ENCODE peak calls at places on chromosomes 16 and 17, in seven cellular contexts. M is kidney epithelial cell, I is heart right ventricle, V is mesendoderm, T is endothelial cell of umbilical vein, S is PC-9, O is Panc1. A is an unnamed sample. For H3K27me3, the result is how much of the 10 kb centered on the place peaks cover.

GRCh38 chr16:55944377-55944802 is 69.2 kb upstream of the CES5A start:
- DNase-seq in S (peak), M (no peak), T (peak), O (peak), V (peak), I (peak), A (no peak)

GRCh38 chr16:75011634-75012307 is 12.9 kb downstream of the ZNRF1 start:
- DNase-seq in I (peak), V (no peak), S (peak), M (peak), O (no peak), T (peak), A (peak)

GRCh38 chr17:5194346-5194745 is 2.7 kb upstream of the ZNF594 start:
- DNase-seq in S (no peak), T (no peak), O (no peak), I (no peak), V (no peak), M (no peak), A (no peak)

GRCh38 chr16:84607694-84608093 is 10.2 kb downstream of the COTL1 start:
- DNase-seq in V (no peak), S (no peak), I (no peak), T (no peak), M (no peak), O (no peak), A (no peak)

GRCh38 chr17:1231456-1231855 is 38.8 kb upstream of the BHLHA9 start:
- DNase-seq in M (no peak), V (no peak), O (no peak), T (no peak), S (no peak), I (peak), A (no peak)

GRCh38 chr16:34078697-34079096 is 619.3 kb downstream of the TP53TG3F start:
- DNase-seq in V (peak), T (peak), S (no peak), O (no peak), I (no peak), M (peak), A (no peak)

GRCh38 chr17:64172510-64172909 is 42.6 kb upstream of the ERN1 start:
- DNase-seq in S (no peak), I (no peak), M (no peak), T (peak), V (no peak), O (no peak), A (no peak)

GRCh38 chr16:10080031-10080772 is 102.0 kb downstream of the GRIN2A start:
- DNase-seq in O (peak), I (peak), V (peak), T (peak), S (peak), M (peak), A (peak)

GRCh38 chr16:73067671-73068545 is 20.0 kb upstream of the ZFHX3 start:
- DNase-seq in T (no peak), S (no peak), V (no peak), I (no peak), O (no peak), M (no peak), A (no peak)

GRCh38 chr17:45123930-45124796 is 8.2 kb downstream of the PLCD3 start:
- DNase-seq in M (peak), O (no peak), V (peak), T (peak), S (peak), I (peak), A (no peak)

GRCh38 chr16:87618216-87618615 is 15.9 kb downstream of the JPH3 start:
- DNase-seq in M (no peak), O (no peak), V (no peak), S (no peak), I (no peak), T (no peak), A (no peak)

GRCh38 chr17:17044846-17045561 is 2.7 kb downstream of the MPRIP start:
- DNase-seq in T (peak), S (no peak), I (peak), O (no peak), V (peak), M (no peak), A (peak)

GRCh38 chr16:5885521-5885920 is 787.9 kb upstream of the EEF2KMT start:
- DNase-seq in M (no peak), T (no peak), O (no peak), V (no peak), I (no peak), S (no peak), A (no peak)

GRCh38 chr17:1720856-1721386 is 3.6 kb upstream of the WDR81 start:
- DNase-seq in S (peak), V (peak), M (no peak), I (no peak), O (no peak), T (peak), A (no peak)

GRCh38 chr17:44543213-44543904 is 13.9 kb upstream of the FZD2 start:
- DNase-seq in S (peak), I (no peak), T (no peak), V (peak), M (peak), O (no peak), A (peak)

GRCh38 chr17:39678340-39679116 is 9.3 kb downstream of the PGAP3 start:
- DNase-seq in O (no peak), I (no peak), T (no peak), S (no peak), M (no peak), V (no peak), A (no peak)

GRCh38 chr17:36818134-36818825 is 119.0 kb upstream of the LHX1 start:
- DNase-seq in S (no peak), V (no peak), O (no peak), M (no peak), T (no peak), I (no peak), A (no peak)
- H3K27me3 ChIP-seq in S (under half), V (under half), O (under half), M (under half), T (under half), I (under half), A (under half)

DNA sequence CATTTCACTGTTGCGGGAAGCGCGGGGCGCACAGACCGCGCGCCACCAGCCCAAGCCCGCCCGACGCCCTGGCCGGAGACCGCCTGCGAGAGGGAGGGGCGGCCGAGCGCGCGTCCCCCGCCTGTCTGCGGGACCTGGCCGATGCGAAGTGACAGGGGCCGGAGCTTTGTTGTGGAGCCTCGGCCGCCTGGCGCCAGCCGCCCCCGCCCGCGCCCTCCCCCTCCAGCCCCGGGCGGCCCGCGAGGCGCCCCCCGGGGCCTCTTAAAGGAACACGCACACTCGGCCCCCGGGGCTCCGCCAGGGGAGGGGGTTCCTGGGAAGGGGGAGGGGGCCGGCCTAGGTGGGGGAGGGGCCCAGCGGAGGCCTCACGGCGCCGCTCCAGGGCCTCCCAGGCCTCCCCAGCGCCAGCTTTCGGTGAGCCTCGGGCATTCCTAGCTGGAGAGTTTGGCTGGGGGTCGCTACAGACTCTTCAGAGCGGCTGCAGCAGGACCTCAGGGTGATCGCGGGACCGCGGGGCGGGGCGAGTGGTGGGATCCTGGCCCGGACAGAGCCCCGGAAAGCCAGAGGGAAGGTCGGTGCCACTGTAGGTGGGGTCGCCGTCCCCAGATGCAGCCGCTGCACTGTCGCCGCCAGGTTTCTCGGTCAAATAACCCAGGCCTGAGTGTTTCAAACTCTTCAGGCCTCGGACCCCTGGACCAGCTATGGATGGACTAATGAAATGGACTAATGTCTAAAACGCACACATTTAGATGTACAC is 2.4 kb upstream of the TBX2 start:
- DNase-seq in M (no peak), O (no peak), V (peak), I (no peak), T (no peak), S (no peak), A (no peak)
- H3K4me3 ChIP-seq in M (no peak), O (no peak), V (no peak), I (peak), T (no peak), S (no peak), A (peak)

DNA sequence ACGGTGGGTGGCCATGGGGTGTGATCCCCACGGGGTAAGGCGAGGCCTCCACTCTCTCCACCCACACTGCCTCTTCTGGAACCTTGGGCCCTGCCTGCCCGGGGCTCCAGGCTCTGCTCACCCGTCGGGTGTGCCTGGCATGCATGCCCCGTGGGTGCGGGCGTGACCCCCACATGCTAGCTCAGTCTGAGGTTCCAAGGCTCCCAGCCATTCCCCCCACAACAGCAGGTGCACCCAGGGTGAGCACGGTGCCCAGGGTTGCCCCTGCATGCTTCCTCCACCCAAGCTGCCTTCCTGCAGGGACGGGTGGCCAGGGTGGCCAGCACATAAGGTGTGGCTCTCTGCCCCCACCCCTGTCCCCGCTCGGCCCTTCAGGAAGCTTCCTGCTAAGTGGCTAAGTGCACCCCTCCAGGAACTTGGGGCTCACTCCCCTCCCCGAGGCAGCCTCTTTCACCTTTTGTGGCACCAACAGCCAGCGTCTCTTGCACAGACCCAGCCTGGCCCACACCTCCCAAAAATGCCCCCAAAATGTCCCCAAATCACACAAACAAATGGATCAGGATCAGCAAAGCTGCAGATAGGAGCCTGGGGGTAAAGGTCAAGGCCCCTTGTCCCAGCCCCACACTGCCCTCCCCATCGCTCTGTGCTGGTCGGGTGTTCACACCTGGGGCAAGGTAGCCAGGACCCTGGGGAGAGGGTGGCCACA is 21.4 kb upstream of the PVALEF start:
- DNase-seq in I (no peak), T (no peak), O (no peak), S (no peak), V (no peak), M (no peak), A (no peak)
- H3K27me3 ChIP-seq in I (under half), T (under half), O (under half), S (under half), V (under half), M (under half), A (under half)

DNA sequence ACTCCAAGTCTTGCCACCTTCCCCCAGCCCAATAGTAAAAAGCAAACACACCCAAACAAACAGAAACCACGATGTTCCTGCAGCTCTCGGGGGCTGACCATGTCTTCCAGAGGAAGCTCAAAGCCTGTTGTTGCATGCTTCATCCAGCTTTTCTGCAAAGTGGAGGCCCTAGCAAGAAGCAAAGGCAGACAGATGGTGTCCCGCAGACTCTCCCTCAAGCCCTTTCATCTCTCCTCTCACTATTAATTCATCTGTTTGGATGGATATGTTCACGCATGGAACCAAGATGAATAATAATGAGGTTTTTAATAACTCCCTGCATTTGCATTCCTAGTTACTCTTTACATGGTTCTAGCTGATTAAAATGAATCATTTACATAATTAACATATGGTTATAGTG is 36.5 kb downstream of the RBFOX1 start:
- DNase-seq in T (no peak), O (no peak), M (no peak), S (no peak), V (no peak), I (no peak), A (no peak)
- H3K4me3 ChIP-seq in T (no peak), O (no peak), M (no peak), S (no peak), V (no peak), I (no peak), A (no peak)